ENCODE peak calls at places on chromosomes 4 and X, in five cellular contexts. M is activated CD8-positive, alpha-beta T cell treated with anti-CD3 and anti-CD28 coated beads, Interleukin-2, amount 10 ng/mL, durations not matched to agents 7 days and 5 days; R is type B pancreatic cell; J is iris pigment epithelial cell; F is pancreas. L is an unnamed sample.

GRCh38 chrX:15737957-15738685 is at the start of gene CA5B:
- DNase-seq in M (peak), R (peak), J (peak), F (peak), L (peak)

GRCh38 chr4:26052663-26053534 is 138.9 kb downstream of the SMIM20 start:
- DNase-seq in M (no peak), R (no peak), J (no peak), F (no peak), L (no peak)

GRCh38 chrX:39922926-39923325 is 174.8 kb downstream of the BCOR start:
- DNase-seq in M (no peak), R (no peak), J (no peak), F (no peak), L (no peak)

GRCh38 chr4:154714339-154715040 is 29.3 kb upstream of the LRAT start:
- DNase-seq in M (no peak), R (no peak), J (peak), F (no peak), L (no peak)

GRCh38 chr4:26321326-26322276 is 787 bp downstream of the RBPJ start:
- DNase-seq in M (peak), R (peak), J (peak), F (peak), L (no peak)

GRCh38 chr4:108060164-108060563 is 70.5 kb downstream of the HADH start:
- DNase-seq in M (no peak), R (no peak), J (peak), F (no peak), L (no peak)

GRCh38 chr4:57081651-57082349 is 28.4 kb downstream of the IGFBP7 start:
- DNase-seq in M (no peak), R (no peak), J (no peak), F (no peak), L (no peak)

GRCh38 chr4:150078041-150078995 is at the start of gene DCLK2:
- DNase-seq in M (no peak), R (peak), J (peak), F (peak), L (no peak)

GRCh38 chrX:151714367-151714766 is 1.5 kb upstream of the FATE1 start:
- DNase-seq in M (no peak), R (no peak), J (no peak), F (no peak), L (no peak)

GRCh38 chr4:87220094-87220831 is at the start of gene KLHL8:
- DNase-seq in M (peak), R (peak), J (peak), F (peak), L (peak)

GRCh38 chr4:30768278-30768677 is 48.1 kb downstream of the PCDH7 start:
- DNase-seq in M (no peak), R (no peak), J (peak), F (no peak), L (no peak)

GRCh38 chr4:2931765-2932560 is 31.2 kb downstream of the NOP14 start:
- DNase-seq in M (peak), R (no peak), J (no peak), F (no peak), L (peak)

GRCh38 chr4:141462361-141462760 is 174.0 kb upstream of the IL15 start:
- DNase-seq in M (no peak), R (no peak), J (peak), F (no peak), L (no peak)

GRCh38 chr4:108170729-108171540 is 2.2 kb upstream of the LEF1 start:
- DNase-seq in M (no peak), R (no peak), J (no peak), F (no peak), L (no peak)

GRCh38 chr4:183507928-183508327 is 3.1 kb downstream of the ING2 start:
- DNase-seq in M (no peak), R (no peak), J (no peak), F (no peak), L (no peak)

GRCh38 chr4:184313710-184314659 is 96.3 kb upstream of the ENPP6 start:
- DNase-seq in M (peak), R (no peak), J (no peak), F (no peak), L (peak)

GRCh38 chr4:20251796-20252655 is at the start of gene SLIT2:
- DNase-seq in M (peak), R (peak), J (peak), F (peak), L (no peak)

GRCh38 chr4:10074767-10075105 is 41.9 kb downstream of the WDR1 start:
- DNase-seq in M (no peak), R (no peak), J (peak), F (no peak), L (no peak)

GRCh38 chr4:77190053-77190452 is 33.0 kb downstream of the CCNG2 start:
- DNase-seq in M (no peak), R (no peak), J (peak), F (no peak), L (no peak)

GRCh38 chr4:150305995-150306394 is 227.8 kb downstream of the DCLK2 start:
- DNase-seq in M (no peak), R (no peak), J (peak), F (no peak), L (no peak)

GRCh38 chr4:114161809-114162208 is 182.4 kb upstream of the ARSJ start:
- DNase-seq in M (no peak), R (no peak), J (no peak), F (no peak), L (no peak)

GRCh38 chr4:85677286-85677685 is 202.3 kb downstream of the ARHGAP24 start:
- DNase-seq in M (no peak), R (no peak), J (peak), F (no peak), L (no peak)

GRCh38 chr4:184347251-184348239 is 126.8 kb downstream of the IRF2 start:
- DNase-seq in M (no peak), R (no peak), J (peak), F (peak), L (peak)

GRCh38 chr4:40228497-40229365 is 31.9 kb downstream of the RHOH start:
- DNase-seq in M (peak), R (no peak), J (peak), F (no peak), L (peak)

GRCh38 chrX:110442631-110443030 is 84.0 kb downstream of the RTL9 start:
- DNase-seq in M (no peak), R (no peak), J (peak), F (peak), L (no peak)